ENCODE peak calls at places on chromosomes 5 and 9, in six cellular contexts. E, Z, L, W, Q and H are unnamed samples.

GRCh38 chr5:60490597-60491166 is 209.3 kb downstream of the DEPDC1B start:
- DNase-seq in Z (no peak), Q (no peak), E (no peak), L (no peak), W (no peak), H (no peak)

GRCh38 chr5:163379298-163380155 is 57.9 kb upstream of the CCNG1 start:
- DNase-seq in E (no peak), Q (peak), Z (peak), W (no peak), L (peak), H (no peak)

GRCh38 chr5:91020065-91020800 is 362.9 kb downstream of the ARRDC3 start:
- DNase-seq in E (no peak), L (peak), W (no peak), Q (peak), Z (peak), H (peak)

GRCh38 chr5:34511481-34511880 is 144.6 kb upstream of the RAI14 start:
- DNase-seq in W (no peak), L (no peak), Z (no peak), E (no peak), Q (no peak), H (no peak)

GRCh38 chr5:60366489-60366888 is 333.5 kb downstream of the DEPDC1B start:
- DNase-seq in E (no peak), Z (no peak), W (no peak), L (no peak), Q (no peak), H (no peak)

GRCh38 chr9:124660341-124660801 is 110.7 kb downstream of the NR6A1 start:
- DNase-seq in Z (peak), E (no peak), Q (peak), W (peak), L (peak), H (peak)

GRCh38 chr5:92769986-92770385 is 811.0 kb downstream of the NR2F1-AS1 start:
- DNase-seq in Q (peak), L (peak), E (no peak), W (no peak), Z (no peak), H (no peak)

GRCh38 chr5:149740866-149741459 is 10.9 kb downstream of the PPARGC1B start:
- DNase-seq in Q (no peak), Z (no peak), W (no peak), E (no peak), L (no peak), H (no peak)

GRCh38 chr5:143386725-143387124 is 16.8 kb downstream of the NR3C1 start:
- DNase-seq in W (no peak), E (no peak), Z (no peak), Q (no peak), L (peak), H (no peak)

GRCh38 chr9:131008909-131009618 is at the start of gene LAMC3:
- DNase-seq in Q (no peak), W (peak), Z (peak), E (no peak), L (no peak), H (no peak)

GRCh38 chr9:108676344-108676743 is 179.4 kb downstream of the ACTL7B start:
- DNase-seq in L (no peak), Q (no peak), E (no peak), Z (no peak), W (no peak), H (no peak)

GRCh38 chr5:17190242-17190778 is 27.1 kb upstream of the BASP1 start:
- DNase-seq in E (no peak), L (peak), Q (peak), Z (peak), W (no peak), H (peak)

GRCh38 chr9:79583957-79584654 is 12.3 kb downstream of the TLE4 start:
- DNase-seq in Z (peak), E (no peak), W (no peak), L (no peak), Q (no peak), H (no peak)

GRCh38 chr5:143262393-143263174 is 140.9 kb downstream of the NR3C1 start:
- DNase-seq in Q (peak), W (no peak), E (no peak), Z (no peak), L (peak), H (no peak)

GRCh38 chr5:12757035-12757434 is 852.8 kb upstream of the CTNND2 start:
- DNase-seq in Z (peak), Q (no peak), L (no peak), W (no peak), E (no peak), H (no peak)

GRCh38 chr9:134491856-134492255 is 149.7 kb upstream of the COL5A1 start:
- DNase-seq in E (no peak), Q (no peak), L (no peak), W (no peak), Z (no peak), H (no peak)

GRCh38 chr5:179504191-179504590 is 46.2 kb upstream of the RUFY1 start:
- DNase-seq in E (no peak), Q (no peak), W (no peak), Z (no peak), L (no peak), H (no peak)

GRCh38 chr9:129141066-129142041 is 30.1 kb downstream of the PTPA start:
- DNase-seq in Q (peak), Z (no peak), E (no peak), W (peak), L (peak), H (no peak)

GRCh38 chr9:71544464-71544863 is 223.8 kb downstream of the CEMIP2 start:
- DNase-seq in Z (no peak), Q (no peak), E (no peak), L (no peak), W (no peak), H (no peak)

GRCh38 chr5:38662088-38662487 is 105.6 kb upstream of the LIFR start:
- DNase-seq in Z (no peak), L (no peak), W (no peak), E (no peak), Q (no peak), H (no peak)

GRCh38 chr5:141420855-141421488 is at the start of gene PCDHGA11:
- DNase-seq in W (peak), Z (peak), L (peak), Q (peak), E (no peak), H (no peak)

GRCh38 chr9:129281506-129282145 is 103.6 kb upstream of the IER5L start:
- DNase-seq in L (no peak), W (no peak), Z (no peak), E (no peak), Q (no peak), H (no peak)

GRCh38 chr5:59540366-59540765 is 353.2 kb downstream of the PDE4D start:
- DNase-seq in Q (no peak), L (no peak), Z (no peak), E (no peak), W (no peak), H (no peak)

GRCh38 chr9:130576176-130576575 is 3.2 kb upstream of the FUBP3 start:
- DNase-seq in Z (no peak), W (no peak), Q (no peak), L (no peak), E (no peak), H (no peak)

GRCh38 chr5:84290161-84290560 is 94.5 kb downstream of the EDIL3 start:
- DNase-seq in Z (no peak), W (no peak), L (no peak), E (no peak), Q (peak), H (no peak)

GRCh38 chr5:50447940-50448339 is 6.9 kb upstream of the EMB start:
- DNase-seq in E (no peak), L (no peak), Q (no peak), Z (no peak), W (no peak), H (no peak)

GRCh38 chr5:96729156-96729555 is 67.0 kb downstream of the CAST start:
- DNase-seq in Q (no peak), L (no peak), Z (no peak), E (no peak), W (no peak), H (no peak)

GRCh38 chr9:135308809-135309762 is 170.5 kb upstream of the PPP1R26 start:
- DNase-seq in Q (no peak), W (no peak), L (no peak), Z (no peak), E (no peak), H (no peak)

GRCh38 chr5:95216136-95216955 is 68.5 kb downstream of the MCTP1 start:
- DNase-seq in Z (no peak), E (no peak), Q (no peak), W (no peak), L (no peak), H (no peak)

GRCh38 chr9:95510610-95511231 is 6.0 kb downstream of the PTCH1 start:
- DNase-seq in Z (peak), Q (peak), W (peak), L (peak), E (peak), H (peak)

GRCh38 chr5:321726-322251 is 275 bp downstream of the AHRR start:
- DNase-seq in W (no peak), Q (no peak), L (no peak), E (no peak), Z (no peak), H (no peak)

GRCh38 chr5:14871573-14872069 is at the start of gene ANKH:
- DNase-seq in L (peak), W (peak), Z (peak), Q (peak), E (no peak), H (peak)

GRCh38 chr9:38018230-38018963 is 50.6 kb downstream of the SHB start:
- DNase-seq in Z (no peak), Q (no peak), E (no peak), L (no peak), W (no peak), H (no peak)

GRCh38 chr9:82180711-82181110 is 192.1 kb downstream of the SPATA31D1 start:
- DNase-seq in Q (no peak), E (no peak), Z (peak), W (no peak), L (no peak), H (no peak)

GRCh38 chr5:56717253-56717987 is 97.9 kb upstream of the MAP3K1 start:
- DNase-seq in L (no peak), Z (no peak), W (no peak), E (no peak), Q (no peak), H (no peak)

GRCh38 chr5:74241751-74242140 is 398.8 kb downstream of the ENC1 start:
- DNase-seq in Z (peak), L (peak), W (peak), E (no peak), Q (no peak), H (no peak)

GRCh38 chr9:120289091-120289490 is 290.9 kb downstream of the CDK5RAP2 start:
- DNase-seq in E (no peak), L (no peak), Z (no peak), W (no peak), Q (no peak), H (no peak)

GRCh38 chr5:54792611-54793404 is 192.6 kb downstream of the ESM1 start:
- DNase-seq in Z (no peak), E (no peak), Q (no peak), L (peak), W (no peak), H (no peak)

GRCh38 chr5:10856646-10857332 is 95.8 kb upstream of the DAP start:
- DNase-seq in W (peak), L (peak), Q (peak), E (peak), Z (peak), H (peak)

GRCh38 chr9:93128011-93128714 is 5.9 kb downstream of the NINJ1 start:
- DNase-seq in L (no peak), Q (no peak), W (peak), E (no peak), Z (no peak), H (no peak)

GRCh38 chr9:93130861-93131481 is 3.1 kb downstream of the NINJ1 start:
- DNase-seq in L (no peak), E (no peak), W (no peak), Z (no peak), Q (peak), H (no peak)

GRCh38 chr9:93129286-93129685 is 4.8 kb downstream of the NINJ1 start:
- DNase-seq in L (no peak), E (no peak), Z (no peak), Q (no peak), W (peak), H (no peak)

GRCh38 chr9:93128715-93129224 is 5.3 kb downstream of the NINJ1 start:
- DNase-seq in Q (no peak), W (peak), Z (no peak), E (no peak), L (no peak), H (no peak)

DNA sequence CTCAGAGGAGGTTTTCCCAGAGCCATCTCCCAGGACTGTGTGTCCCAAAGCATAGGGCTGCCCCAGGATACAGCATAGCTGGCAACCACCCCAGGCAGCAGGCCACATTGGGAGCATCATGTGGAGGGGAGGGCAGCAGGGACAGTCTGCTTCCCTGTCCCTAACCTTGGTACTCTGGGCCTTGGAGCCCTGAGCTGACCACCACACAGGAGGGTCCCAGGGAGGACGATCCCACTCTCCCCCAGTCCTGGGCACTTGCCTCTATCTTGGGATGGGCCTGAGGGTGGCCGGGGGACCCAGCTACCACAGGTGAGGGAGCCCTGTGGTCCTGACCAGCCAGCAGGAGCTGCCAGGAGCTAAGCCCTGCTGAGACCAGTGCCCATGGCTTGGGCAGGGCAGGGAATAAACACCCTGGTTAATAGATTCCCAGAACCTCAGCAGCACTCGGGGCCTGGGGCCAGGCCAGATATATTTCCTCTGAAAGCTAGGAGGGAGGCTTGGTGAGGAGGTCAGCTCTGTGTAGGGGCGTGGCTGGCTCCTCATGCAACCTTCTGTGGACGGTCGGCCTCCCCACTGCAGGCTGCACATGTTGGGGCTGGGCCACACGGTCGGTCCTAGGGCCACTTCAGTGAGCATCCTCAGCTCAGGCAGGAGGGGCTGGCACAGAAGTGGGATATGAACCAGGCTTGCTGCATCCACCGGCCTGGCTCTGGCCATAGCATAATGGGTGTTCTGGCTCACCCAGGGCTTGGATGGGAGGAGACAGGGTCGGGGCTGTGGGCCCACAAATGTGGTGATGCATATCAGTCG is 4.2 kb downstream of the NINJ1 start:
- DNase-seq in L (no peak), Q (no peak), W (no peak), Z (no peak), E (no peak), H (no peak)
- H3K27ac ChIP-seq in L (no peak), Q (no peak), W (no peak), Z (no peak), E (no peak), H (no peak)

GRCh38 chr5:173486826-173487225 is 129.6 kb downstream of the BOD1 start:
- DNase-seq in L (no peak), E (no peak), W (peak), Z (no peak), Q (no peak), H (no peak)

GRCh38 chr5:173486355-173486754 is 130.1 kb downstream of the BOD1 start:
- DNase-seq in E (no peak), W (peak), Z (no peak), L (no peak), Q (no peak), H (no peak)

GRCh38 chr5:173488144-173488543 is 128.3 kb downstream of the BOD1 start:
- DNase-seq in W (peak), Z (no peak), E (no peak), L (no peak), Q (no peak), H (no peak)

GRCh38 chr5:173484569-173484968 is 131.9 kb downstream of the BOD1 start:
- DNase-seq in W (no peak), L (no peak), E (no peak), Q (no peak), Z (peak), H (no peak)

DNA sequence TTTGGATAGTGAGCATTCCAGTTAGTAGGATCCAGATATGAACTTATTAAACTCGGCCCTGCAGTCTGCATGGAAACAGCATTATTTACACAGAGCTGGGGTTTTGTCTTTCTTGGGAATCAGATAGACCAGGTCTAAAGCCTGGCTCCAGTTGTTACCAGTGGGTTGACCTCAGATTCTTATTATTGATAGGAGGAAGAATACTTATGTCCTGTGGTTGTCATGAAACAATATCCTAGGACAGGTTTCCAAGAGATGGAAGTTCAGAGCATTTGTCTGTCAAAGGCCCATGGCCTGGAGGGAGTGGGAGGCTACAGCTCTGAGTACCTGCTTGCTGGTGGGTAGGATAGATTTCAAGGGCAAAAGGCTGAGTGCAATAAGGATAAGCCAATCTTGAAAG is 129.2 kb downstream of the BOD1 start:
- DNase-seq in Q (no peak), E (no peak), Z (no peak), W (no peak), L (no peak), H (no peak)
- H2BK15ac ChIP-seq in Q (no peak), E (no peak), Z (no peak), W (no peak), L (no peak), H (no peak)

GRCh38 chr5:97915101-97915500 is 732.1 kb upstream of the RIOK2 start:
- DNase-seq in E (no peak), W (no peak), Q (no peak), L (no peak), Z (no peak), H (no peak)
- H3K27ac ChIP-seq in E (no peak), W (no peak), Q (no peak), L (no peak), Z (no peak), H (no peak)

GRCh38 chr9:123310551-123311249 is 42.3 kb upstream of the STRBP start:
- DNase-seq in Z (no peak), L (no peak), E (no peak), Q (no peak), W (no peak), H (no peak)

GRCh38 chr9:123311250-123311753 is 42.9 kb upstream of the STRBP start:
- DNase-seq in E (no peak), W (no peak), Z (no peak), L (no peak), Q (no peak), H (no peak)

GRCh38 chr9:123305879-123306278 is 37.5 kb upstream of the STRBP start:
- DNase-seq in Z (no peak), W (no peak), Q (no peak), E (no peak), L (no peak), H (no peak)

GRCh38 chr9:123312306-123312877 is 43.6 kb upstream of the CRB2 start:
- DNase-seq in Z (peak), Q (no peak), E (no peak), L (no peak), W (peak), H (no peak)

GRCh38 chr9:123309611-123310010 is 41.2 kb upstream of the STRBP start:
- DNase-seq in W (no peak), Z (no peak), E (no peak), Q (no peak), L (no peak), H (no peak)
- H2BK15ac ChIP-seq in W (no peak), Z (no peak), E (no peak), Q (no peak), L (no peak), H (no peak)

GRCh38 chr9:109910616-109911568 is 130.9 kb downstream of the PALM2AKAP2 start:
- DNase-seq in Z (no peak), E (no peak), L (peak), W (no peak), Q (peak), H (no peak)

GRCh38 chr9:109914280-109915027 is 134.5 kb downstream of the PALM2AKAP2 start:
- DNase-seq in E (no peak), L (peak), W (no peak), Z (no peak), Q (peak), H (no peak)

GRCh38 chr9:109912726-109913460 is 132.9 kb downstream of the PALM2AKAP2 start:
- DNase-seq in E (no peak), W (no peak), Z (no peak), L (peak), Q (peak), H (no peak)

GRCh38 chr9:109912082-109912581 is 132.1 kb downstream of the PALM2AKAP2 start:
- DNase-seq in W (no peak), Z (peak), L (peak), Q (peak), E (no peak), H (no peak)

GRCh38 chr9:109913461-109913810 is 133.4 kb downstream of the PALM2AKAP2 start:
- DNase-seq in Z (no peak), W (no peak), E (no peak), L (no peak), Q (no peak), H (no peak)
- H3K27ac ChIP-seq in Z (no peak), W (no peak), E (no peak), L (peak), Q (no peak), H (no peak)

GRCh38 chr5:65104831-65105230 is 336.1 kb downstream of the CWC27 start:
- DNase-seq in Z (no peak), W (no peak), E (no peak), L (no peak), Q (no peak), H (no peak)
- H2BK15ac ChIP-seq in Z (no peak), W (no peak), E (no peak), L (peak), Q (no peak), H (no peak)